ENCODE peak calls at places on chromosomes 5 and 9, in eight cellular contexts. One of them, this sample, is unnamed.

GRCh38 chr5:115151208-115151805 is 18.4 kb downstream of the TRIM36 start:
- DNase-seq in ovary: no peak
- DNase-seq in fibroblast of mammary gland: no peak
- DNase-seq in fibroblast of the aortic adventitia: no peak
- DNase-seq in psoas muscle: no peak
- DNase-seq in coronary artery: no peak
- DNase-seq in heart left ventricle: no peak
- DNase-seq in uterus: no peak
- DNase-seq in this sample: no peak

GRCh38 chr5:131747180-131748105 is 49.4 kb downstream of the FNIP1 start:
- DNase-seq in uterus: no peak
- DNase-seq in coronary artery: no peak
- DNase-seq in psoas muscle: no peak
- DNase-seq in heart left ventricle: no peak
- DNase-seq in fibroblast of mammary gland: peak; percentile 23
- DNase-seq in fibroblast of the aortic adventitia: peak; percentile 31
- DNase-seq in ovary: no peak
- DNase-seq in this sample: no peak

GRCh38 chr9:134518004-134518606 is 123.5 kb upstream of the COL5A1 start:
- DNase-seq in ovary: no peak
- DNase-seq in uterus: no peak
- DNase-seq in heart left ventricle: peak; percentile 50
- DNase-seq in coronary artery: no peak
- DNase-seq in fibroblast of the aortic adventitia: peak; percentile 59
- DNase-seq in fibroblast of mammary gland: peak; percentile 83
- DNase-seq in psoas muscle: peak; percentile 75
- DNase-seq in this sample: peak; percentile 86

GRCh38 chr5:93017854-93018253 is 563.2 kb downstream of the NR2F1-AS1 start:
- DNase-seq in coronary artery: no peak
- DNase-seq in fibroblast of mammary gland: peak; percentile 89
- DNase-seq in heart left ventricle: no peak
- DNase-seq in uterus: no peak
- DNase-seq in ovary: no peak
- DNase-seq in psoas muscle: no peak
- DNase-seq in fibroblast of the aortic adventitia: peak; percentile 53
- DNase-seq in this sample: peak; percentile 79

GRCh38 chr5:124659798-124660197 is 86.6 kb downstream of the ZNF608 start:
- DNase-seq in uterus: no peak
- DNase-seq in coronary artery: no peak
- DNase-seq in ovary: no peak
- DNase-seq in psoas muscle: no peak
- DNase-seq in fibroblast of mammary gland: no peak
- DNase-seq in heart left ventricle: no peak
- DNase-seq in fibroblast of the aortic adventitia: no peak
- DNase-seq in this sample: no peak

GRCh38 chr5:169263591-169263990 is 37.3 kb downstream of the SLIT3 start:
- DNase-seq in psoas muscle: no peak
- DNase-seq in heart left ventricle: no peak
- DNase-seq in uterus: no peak
- DNase-seq in coronary artery: no peak
- DNase-seq in fibroblast of mammary gland: no peak
- DNase-seq in fibroblast of the aortic adventitia: peak; percentile 27
- DNase-seq in ovary: no peak
- DNase-seq in this sample: no peak

GRCh38 chr9:109114670-109115069 is 5.1 kb downstream of the TMEM245 start:
- DNase-seq in coronary artery: no peak
- DNase-seq in fibroblast of mammary gland: peak; percentile 80
- DNase-seq in psoas muscle: no peak
- DNase-seq in fibroblast of the aortic adventitia: peak; percentile 67
- DNase-seq in uterus: no peak
- DNase-seq in ovary: no peak
- DNase-seq in heart left ventricle: no peak
- DNase-seq in this sample: peak; percentile 67

GRCh38 chr9:120985759-120986353 is 59.3 kb upstream of the TRAF1 start:
- DNase-seq in uterus: no peak
- DNase-seq in coronary artery: no peak
- DNase-seq in ovary: no peak
- DNase-seq in fibroblast of the aortic adventitia: peak; percentile 82
- DNase-seq in psoas muscle: no peak
- DNase-seq in heart left ventricle: no peak
- DNase-seq in fibroblast of mammary gland: peak; percentile 70
- DNase-seq in this sample: peak; percentile 76

GRCh38 chr9:89425024-89425805 is 72.7 kb downstream of the SEMA4D start:
- DNase-seq in psoas muscle: no peak
- DNase-seq in uterus: no peak
- DNase-seq in fibroblast of the aortic adventitia: no peak
- DNase-seq in heart left ventricle: no peak
- DNase-seq in ovary: no peak
- DNase-seq in fibroblast of mammary gland: peak; percentile 34
- DNase-seq in coronary artery: no peak
- DNase-seq in this sample: no peak

GRCh38 chr5:134135091-134135655 is 20.7 kb downstream of the TCF7 start:
- DNase-seq in coronary artery: peak; percentile 65
- DNase-seq in uterus: no peak
- DNase-seq in psoas muscle: peak; percentile 11
- DNase-seq in fibroblast of mammary gland: no peak
- DNase-seq in heart left ventricle: peak; percentile 3
- DNase-seq in fibroblast of the aortic adventitia: no peak
- DNase-seq in ovary: no peak
- DNase-seq in this sample: no peak

GRCh38 chr5:19903611-19904010 is 84.4 kb downstream of the CDH18 start:
- DNase-seq in fibroblast of the aortic adventitia: peak; percentile 62
- DNase-seq in psoas muscle: no peak
- DNase-seq in ovary: no peak
- DNase-seq in uterus: no peak
- DNase-seq in heart left ventricle: no peak
- DNase-seq in coronary artery: no peak
- DNase-seq in fibroblast of mammary gland: peak; percentile 21
- DNase-seq in this sample: no peak

GRCh38 chr5:90809695-90810094 is 251.1 kb downstream of the ADGRV1 start:
- DNase-seq in fibroblast of mammary gland: no peak
- DNase-seq in coronary artery: no peak
- DNase-seq in psoas muscle: no peak
- DNase-seq in uterus: no peak
- DNase-seq in fibroblast of the aortic adventitia: peak; percentile 10
- DNase-seq in ovary: no peak
- DNase-seq in heart left ventricle: no peak
- DNase-seq in this sample: no peak

DNA sequence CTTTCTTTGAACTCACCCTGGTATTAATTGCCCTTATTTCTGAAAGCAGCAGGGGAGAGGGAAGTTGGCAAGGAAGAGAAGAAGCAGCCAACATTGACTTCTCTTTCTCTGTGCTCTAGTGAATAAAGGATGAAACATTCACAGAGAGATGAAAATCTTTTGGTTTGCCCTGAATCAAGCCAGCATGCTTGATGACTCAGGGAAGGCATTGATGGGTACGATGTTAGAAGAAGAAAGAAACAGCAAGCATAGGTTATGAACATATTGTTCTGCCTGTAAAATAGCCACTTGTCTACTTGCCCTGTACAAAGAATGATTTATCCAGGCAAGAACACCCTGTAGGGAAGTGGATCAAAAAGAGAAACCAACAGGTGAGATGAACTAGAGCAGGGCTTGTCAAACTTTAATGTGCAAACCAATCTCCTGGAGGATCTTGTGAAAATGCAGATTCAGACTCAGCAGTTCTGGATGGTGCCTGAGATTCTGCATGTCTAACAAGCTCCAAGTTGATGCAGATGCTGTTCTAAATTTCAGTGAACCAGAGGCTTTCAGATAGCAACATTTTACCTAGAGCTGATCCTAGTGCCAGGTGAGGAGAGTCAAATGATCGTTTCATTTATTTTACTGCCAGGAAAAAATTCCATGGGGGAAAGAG is 586.6 kb upstream of the TLE4 start:
- DNase-seq in fibroblast of mammary gland: no peak
- DNase-seq in heart left ventricle: no peak
- DNase-seq in coronary artery: no peak
- DNase-seq in psoas muscle: no peak
- DNase-seq in fibroblast of the aortic adventitia: no peak
- DNase-seq in uterus: no peak
- DNase-seq in ovary: no peak
- DNase-seq in this sample: peak; percentile 31
- H3K4me3 ChIP-seq in fibroblast of mammary gland: no peak overlapping the region
- H3K4me3 ChIP-seq in heart left ventricle: no peak overlapping the region
- H3K4me3 ChIP-seq in coronary artery: no peak overlapping the region
- H3K4me3 ChIP-seq in psoas muscle: no peak overlapping the region
- H3K4me3 ChIP-seq in fibroblast of the aortic adventitia: no peak overlapping the region
- H3K4me3 ChIP-seq in uterus: no peak overlapping the region
- H3K4me3 ChIP-seq in ovary: no peak overlapping the region
- H3K4me3 ChIP-seq in this sample: no peak overlapping the region

DNA sequence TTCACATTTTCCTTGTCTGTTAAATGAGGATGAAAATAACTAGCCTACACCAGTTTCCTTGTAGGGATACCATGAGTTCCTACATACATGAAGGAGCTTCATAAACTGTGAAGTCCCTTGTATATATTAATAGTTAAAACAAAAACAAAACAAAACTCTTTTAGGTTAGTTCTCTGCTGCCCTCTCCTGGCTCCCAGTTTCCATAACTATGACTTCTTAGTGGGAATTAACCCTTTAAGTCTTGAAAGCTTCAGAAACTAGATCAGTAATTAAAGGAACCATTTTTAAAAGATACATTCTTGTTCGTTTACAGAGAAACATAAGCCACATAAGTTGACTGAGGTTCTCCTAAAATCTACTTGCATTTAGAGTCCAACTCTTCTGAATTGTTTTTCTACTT is 500.0 kb upstream of the C9orf72 start:
- DNase-seq in psoas muscle: no peak
- DNase-seq in ovary: no peak
- DNase-seq in uterus: no peak
- DNase-seq in fibroblast of the aortic adventitia: peak; percentile 11
- DNase-seq in coronary artery: no peak
- DNase-seq in heart left ventricle: no peak
- DNase-seq in fibroblast of mammary gland: peak; percentile 45
- DNase-seq in this sample: no peak
- TF ChIP-seq CTCF in psoas muscle: peak; percentile 15
- TF ChIP-seq CTCF in ovary: no peak
- TF ChIP-seq CTCF in uterus: peak; percentile 27
- TF ChIP-seq CTCF in fibroblast of the aortic adventitia: no peak
- TF ChIP-seq CTCF in coronary artery: no peak
- TF ChIP-seq CTCF in heart left ventricle: peak; percentile 53
- TF ChIP-seq CTCF in fibroblast of mammary gland: peak; percentile 36
- TF ChIP-seq CTCF in this sample: peak; percentile 52

GRCh38 chr5:81718300-81718699 is 32.6 kb downstream of the SSBP2 start:
- DNase-seq in psoas muscle: no peak
- DNase-seq in uterus: no peak
- DNase-seq in ovary: no peak
- DNase-seq in heart left ventricle: no peak
- DNase-seq in coronary artery: no peak
- DNase-seq in fibroblast of mammary gland: no peak
- DNase-seq in fibroblast of the aortic adventitia: no peak
- DNase-seq in this sample: no peak
- H3K4me3 ChIP-seq in psoas muscle: no peak overlapping the region
- H3K4me3 ChIP-seq in uterus: no peak overlapping the region
- H3K4me3 ChIP-seq in ovary: no peak overlapping the region
- H3K4me3 ChIP-seq in heart left ventricle: no peak overlapping the region
- H3K4me3 ChIP-seq in coronary artery: no peak overlapping the region
- H3K4me3 ChIP-seq in fibroblast of mammary gland: no peak overlapping the region
- H3K4me3 ChIP-seq in fibroblast of the aortic adventitia: no peak overlapping the region
- H3K4me3 ChIP-seq in this sample: no peak overlapping the region

GRCh38 chr5:170792878-170793277 is 9.4 kb downstream of the GABRP start:
- DNase-seq in psoas muscle: no peak
- DNase-seq in fibroblast of the aortic adventitia: no peak
- DNase-seq in uterus: no peak
- DNase-seq in ovary: no peak
- DNase-seq in coronary artery: no peak
- DNase-seq in heart left ventricle: no peak
- DNase-seq in fibroblast of mammary gland: no peak
- DNase-seq in this sample: no peak

GRCh38 chr5:170787216-170787615 is 3.7 kb downstream of the GABRP start:
- DNase-seq in ovary: no peak
- DNase-seq in fibroblast of mammary gland: no peak
- DNase-seq in coronary artery: no peak
- DNase-seq in fibroblast of the aortic adventitia: no peak
- DNase-seq in psoas muscle: no peak
- DNase-seq in uterus: no peak
- DNase-seq in heart left ventricle: no peak
- DNase-seq in this sample: no peak

GRCh38 chr5:170788626-170789304 is 5.2 kb downstream of the GABRP start:
- DNase-seq in fibroblast of mammary gland: no peak
- DNase-seq in psoas muscle: no peak
- DNase-seq in coronary artery: no peak
- DNase-seq in ovary: no peak
- DNase-seq in heart left ventricle: no peak
- DNase-seq in uterus: no peak
- DNase-seq in fibroblast of the aortic adventitia: no peak
- DNase-seq in this sample: no peak

GRCh38 chr5:170795154-170795553 is 11.6 kb downstream of the GABRP start:
- DNase-seq in fibroblast of the aortic adventitia: no peak
- DNase-seq in ovary: no peak
- DNase-seq in uterus: no peak
- DNase-seq in coronary artery: no peak
- DNase-seq in fibroblast of mammary gland: no peak
- DNase-seq in psoas muscle: no peak
- DNase-seq in heart left ventricle: no peak
- DNase-seq in this sample: no peak

GRCh38 chr5:170791325-170791954 is 7.9 kb downstream of the GABRP start:
- DNase-seq in fibroblast of the aortic adventitia: peak; percentile 36
- DNase-seq in heart left ventricle: peak; percentile 67
- DNase-seq in coronary artery: no peak
- DNase-seq in psoas muscle: no peak
- DNase-seq in fibroblast of mammary gland: peak; percentile 58
- DNase-seq in uterus: peak; percentile 32
- DNase-seq in ovary: no peak
- DNase-seq in this sample: peak; percentile 32
- TF ChIP-seq CTCF in fibroblast of the aortic adventitia: no peak
- TF ChIP-seq CTCF in heart left ventricle: peak; percentile 64
- TF ChIP-seq CTCF in coronary artery: peak; percentile 25
- TF ChIP-seq CTCF in psoas muscle: peak; percentile 40
- TF ChIP-seq CTCF in fibroblast of mammary gland: peak; percentile 47
- TF ChIP-seq CTCF in uterus: peak; percentile 32
- TF ChIP-seq CTCF in ovary: no peak
- TF ChIP-seq CTCF in this sample: peak; percentile 45

GRCh38 chr9:35680331-35681105 is 6.8 kb downstream of the CA9 start:
- DNase-seq in uterus: no peak
- DNase-seq in fibroblast of mammary gland: no peak
- DNase-seq in psoas muscle: no peak
- DNase-seq in heart left ventricle: no peak
- DNase-seq in fibroblast of the aortic adventitia: peak; percentile 22
- DNase-seq in coronary artery: no peak
- DNase-seq in ovary: no peak
- DNase-seq in this sample: peak; percentile 40
- H3K4me3 ChIP-seq in uterus: no peak overlapping the region
- H3K4me3 ChIP-seq in fibroblast of mammary gland: no peak overlapping the region
- H3K4me3 ChIP-seq in psoas muscle: no peak overlapping the region
- H3K4me3 ChIP-seq in heart left ventricle: no peak overlapping the region
- H3K4me3 ChIP-seq in fibroblast of the aortic adventitia: no peak overlapping the region
- H3K4me3 ChIP-seq in coronary artery: no peak overlapping the region
- H3K4me3 ChIP-seq in ovary: no peak overlapping the region
- H3K4me3 ChIP-seq in this sample: no peak overlapping the region

GRCh38 chr5:123289210-123289609 is 134.0 kb downstream of the CEP120 start:
- DNase-seq in coronary artery: no peak
- DNase-seq in fibroblast of mammary gland: no peak
- DNase-seq in psoas muscle: no peak
- DNase-seq in fibroblast of the aortic adventitia: no peak
- DNase-seq in ovary: no peak
- DNase-seq in heart left ventricle: no peak
- DNase-seq in uterus: no peak
- DNase-seq in this sample: no peak
- TF ChIP-seq CTCF in coronary artery: no peak
- TF ChIP-seq CTCF in fibroblast of mammary gland: no peak
- TF ChIP-seq CTCF in psoas muscle: no peak
- TF ChIP-seq CTCF in fibroblast of the aortic adventitia: no peak
- TF ChIP-seq CTCF in ovary: no peak
- TF ChIP-seq CTCF in heart left ventricle: no peak
- TF ChIP-seq CTCF in uterus: no peak
- TF ChIP-seq CTCF in this sample: no peak

This sample was measured in foreskin fibroblast.